ENCODE peak calls at places on chromosomes 1 and 21, in eight cellular contexts. X is psoas muscle, J is colonic mucosa, R is brain microvascular endothelial cell, F is neural progenitor cell, P is Peyer's patch, E is uterus, N is adrenal gland. L is an unnamed sample.

GRCh38 chr1:204588826-204589225 is 72.6 kb downstream of the MDM4 start:
- DNase-seq in X (no peak), J (no peak), R (no peak), F (no peak), P (no peak), E (no peak), N (no peak), L (no peak)

GRCh38 chr1:225462714-225463574 is 35.1 kb upstream of the LBR start:
- DNase-seq in X (peak; percentile 23), J (peak; percentile 70), R (no peak), F (peak; percentile 41), P (peak; percentile 43), E (peak; percentile 60), N (no peak), L (no peak)

GRCh38 chr1:185680453-185680852 is 53.7 kb upstream of the HMCN1 start:
- DNase-seq in X (no peak), J (no peak), R (no peak), F (no peak), P (peak; percentile 49), E (no peak), N (no peak), L (no peak)

GRCh38 chr1:9315411-9316079 is 22.9 kb downstream of the SPSB1 start:
- DNase-seq in X (no peak), J (no peak), R (peak; percentile 65), F (no peak), P (no peak), E (no peak), N (peak; percentile 35), L (no peak)

GRCh38 chr21:25528511-25528910 is 78.8 kb downstream of the MRPL39 start:
- DNase-seq in X (no peak), J (no peak), R (no peak), F (no peak), P (no peak), E (no peak), N (no peak), L (no peak)

GRCh38 chr1:44170281-44170823 is 28.9 kb upstream of the KLF18 start:
- DNase-seq in X (no peak), J (no peak), R (no peak), F (no peak), P (no peak), E (no peak), N (no peak), L (no peak)

GRCh38 chr21:36038701-36039497 is 21.4 kb downstream of the SETD4 start:
- DNase-seq in X (no peak), J (no peak), R (no peak), F (no peak), P (no peak), E (no peak), N (no peak), L (no peak)

GRCh38 chr1:216905781-216906180 is 182.6 kb upstream of the ESRRG start:
- DNase-seq in X (no peak), J (no peak), R (no peak), F (no peak), P (no peak), E (no peak), N (no peak), L (no peak)

GRCh38 chr1:165577707-165578106 is 33.9 kb downstream of the LRRC52 start:
- DNase-seq in X (no peak), J (no peak), R (no peak), F (no peak), P (no peak), E (no peak), N (no peak), L (no peak)

GRCh38 chr1:165575700-165576099 is 31.9 kb downstream of the LRRC52 start:
- DNase-seq in X (no peak), J (no peak), R (no peak), F (no peak), P (no peak), E (no peak), N (no peak), L (no peak)

GRCh38 chr1:165581926-165582325 is 38.1 kb downstream of the LRRC52 start:
- DNase-seq in X (no peak), J (no peak), R (no peak), F (no peak), P (no peak), E (no peak), N (no peak), L (no peak)

GRCh38 chr1:165580931-165581871 is 37.4 kb downstream of the LRRC52 start:
- DNase-seq in X (no peak), J (no peak), R (no peak), F (no peak), P (no peak), E (no peak), N (no peak), L (no peak)
- H3K27ac ChIP-seq in X (no peak overlapping the region), J (no peak overlapping the region), R (no peak overlapping the region), F (no peak overlapping the region), P (no peak overlapping the region), E (no peak overlapping the region), N (no peak overlapping the region), L (no peak overlapping the region)

GRCh38 chr1:39269349-39269748 is 64.9 kb downstream of the MACF1 start:
- DNase-seq in X (no peak), J (no peak), R (no peak), F (no peak), P (no peak), E (no peak), N (no peak), L (no peak)

GRCh38 chr1:39268906-39269305 is 64.4 kb downstream of the MACF1 start:
- DNase-seq in X (no peak), J (no peak), R (no peak), F (peak; percentile 28), P (no peak), E (no peak), N (no peak), L (no peak)

GRCh38 chr1:39266792-39267191 is 62.3 kb downstream of the MACF1 start:
- DNase-seq in X (no peak), J (no peak), R (no peak), F (no peak), P (no peak), E (no peak), N (no peak), L (no peak)

GRCh38 chr1:39268112-39268581 is 63.7 kb downstream of the MACF1 start:
- DNase-seq in X (no peak), J (no peak), R (peak; percentile 78), F (peak; percentile 64), P (no peak), E (peak; percentile 78), N (peak; percentile 79), L (no peak)

GRCh38 chr1:39266269-39266668 is 61.8 kb downstream of the MACF1 start:
- DNase-seq in X (no peak), J (no peak), R (no peak), F (peak; percentile 50), P (no peak), E (no peak), N (no peak), L (no peak)
- TF ChIP-seq CTCF in X (no peak), J (no peak), R (peak; percentile 17), F (peak; percentile 25), P (peak; percentile 52), E (peak; percentile 18), N (no peak), L (no peak)

DNA sequence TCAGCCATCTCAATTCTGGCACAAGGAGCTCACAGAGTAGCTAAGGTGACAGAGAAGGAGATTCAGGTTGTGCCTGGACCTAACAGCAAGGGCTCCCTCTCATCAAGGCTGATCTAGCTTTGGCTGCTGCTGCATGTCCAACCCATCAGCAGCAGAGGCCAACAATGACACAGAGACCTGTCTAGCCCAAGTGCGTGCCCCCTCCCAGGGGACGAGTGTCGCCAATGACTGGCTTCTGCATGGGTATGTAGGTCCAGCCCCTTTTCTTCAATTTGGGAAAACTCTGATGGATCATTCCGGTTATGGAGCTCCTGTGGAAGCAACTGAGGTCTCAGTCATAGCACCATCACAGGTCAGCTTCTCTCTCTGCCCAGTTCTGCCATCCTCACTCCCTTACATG is 83.3 kb downstream of the KCNJ15 start:
- DNase-seq in X (no peak), J (no peak), R (no peak), F (no peak), P (no peak), E (no peak), N (no peak), L (no peak)
- H3K27ac ChIP-seq in X (no peak overlapping the region), J (no peak overlapping the region), R (no peak overlapping the region), F (no peak overlapping the region), P (no peak overlapping the region), E (no peak overlapping the region), N (no peak overlapping the region), L (no peak overlapping the region)

DNA sequence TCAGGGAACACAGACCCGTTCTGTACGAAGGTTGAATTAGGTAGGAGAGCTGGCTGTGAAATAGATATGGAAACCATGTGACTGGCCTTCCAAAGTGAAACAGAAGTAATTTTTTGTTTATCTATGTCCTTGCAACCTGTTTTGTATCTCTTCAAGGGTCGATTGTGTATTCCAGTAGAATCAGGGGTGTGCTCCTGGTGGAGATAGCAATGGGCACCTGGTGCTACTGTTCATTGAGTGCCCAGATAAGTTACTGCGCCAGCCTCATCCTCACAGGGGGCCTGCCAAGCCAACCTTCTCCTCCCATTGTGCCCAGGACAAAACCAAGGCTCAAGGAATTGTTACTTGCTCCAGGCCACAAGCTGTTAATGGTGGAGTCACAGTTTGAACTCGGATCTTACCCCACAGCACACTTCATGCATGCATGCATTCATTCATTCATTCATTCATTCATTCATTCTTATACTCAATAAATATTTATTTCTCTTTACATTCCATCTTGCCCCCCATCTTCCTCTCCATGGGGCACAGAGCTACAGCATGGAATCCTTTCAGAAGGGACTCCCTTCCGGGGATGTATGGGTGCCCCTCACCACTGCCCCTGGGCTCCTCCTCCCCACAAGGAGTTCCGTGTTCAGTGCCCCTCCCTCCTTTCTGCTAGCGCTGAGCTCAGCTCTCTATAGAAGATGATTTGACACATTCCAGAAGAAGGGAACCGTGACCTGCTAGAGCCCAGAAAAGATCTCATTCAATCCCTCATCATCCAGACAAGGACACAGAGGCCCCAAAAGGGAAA is 24.0 kb downstream of the ADORA1 start:
- DNase-seq in X (no peak), J (no peak), R (no peak), F (no peak), P (no peak), E (no peak), N (no peak), L (no peak)
- TF ChIP-seq CTCF in X (no peak), J (no peak), R (no peak), F (no peak), P (no peak), E (no peak), N (no peak), L (no peak)

GRCh38 chr1:243268284-243268653 is 12.4 kb downstream of the SDCCAG8 start:
- DNase-seq in X (no peak), J (no peak), R (peak; percentile 83), F (no peak), P (no peak), E (no peak), N (no peak), L (no peak)
- H3K27ac ChIP-seq in X (no peak overlapping the region), J (peak overlapping the region; percentile 20), R (peak overlapping the region; percentile 78), F (no peak overlapping the region), P (no peak overlapping the region), E (peak overlapping the region; percentile 13), N (peak overlapping the region; percentile 58), L (no peak overlapping the region)